ENCODE peak calls at places on chromosomes 16 and 17, in four cellular contexts. C is GM12878, B is K562, Z is H1. O is an unnamed sample.
A peak's percentile ranks its signal among the peaks of the same experiment; 100 is the strongest.

GRCh38 chr17:5680766-5681165 is 96.5 kb upstream of the NLRP1 start:
- DNase-seq in C (no peak), B (no peak), Z (no peak), O (no peak)

GRCh38 chr16:52466998-52467397 is 79.9 kb downstream of the TOX3 start:
- DNase-seq in C (no peak), B (no peak), Z (no peak), O (no peak)

GRCh38 chr17:43768382-43768781 is 9.8 kb upstream of the SOST start:
- DNase-seq in C (no peak), B (no peak), Z (no peak), O (no peak)

GRCh38 chr16:59192551-59193199 is 458.6 kb upstream of the GOT2 start:
- DNase-seq in C (no peak), B (peak; percentile 7), Z (no peak), O (peak; percentile 11)

GRCh38 chr17:17613708-17614114 is 22.2 kb upstream of the PEMT start:
- DNase-seq in C (no peak), B (peak; percentile 46), Z (no peak), O (peak; percentile 73)

GRCh38 chr17:71631483-71631882 is 489.3 kb upstream of the SOX9 start:
- DNase-seq in C (no peak), B (no peak), Z (no peak), O (peak; percentile 37)

GRCh38 chr17:42246515-42246914 is 29.7 kb downstream of the STAT5B start:
- DNase-seq in C (no peak), B (no peak), Z (no peak), O (peak; percentile 65)

GRCh38 chr17:61474235-61474927 is 22.2 kb downstream of the TBX4 start:
- DNase-seq in C (no peak), B (no peak), Z (no peak), O (peak; percentile 66)

GRCh38 chr17:50642071-50642721 is 7.5 kb downstream of the ABCC3 start:
- DNase-seq in C (no peak), B (no peak), Z (no peak), O (no peak)

GRCh38 chr16:80693553-80693952 is 110.8 kb downstream of the CDYL2 start:
- DNase-seq in C (no peak), B (no peak), Z (no peak), O (peak; percentile 1)

GRCh38 chr17:51612692-51613091 is 352.3 kb downstream of the UTP18 start:
- DNase-seq in C (no peak), B (no peak), Z (no peak), O (no peak)

GRCh38 chr17:80861892-80862291 is 129.7 kb upstream of the CHMP6 start:
- DNase-seq in C (no peak), B (no peak), Z (no peak), O (peak; percentile 30)

GRCh38 chr16:54055864-54056263 is 230.7 kb downstream of the IRX3 start:
- DNase-seq in C (no peak), B (no peak), Z (no peak), O (peak; percentile 11)

GRCh38 chr17:65482201-65482600 is 79.2 kb downstream of the AXIN2 start:
- DNase-seq in C (no peak), B (no peak), Z (no peak), O (no peak)

GRCh38 chr16:12898556-12898955 is 2.8 kb upstream of the SHISA9 start:
- DNase-seq in C (no peak), B (no peak), Z (no peak), O (no peak)

GRCh38 chr17:76480676-76481075 is 13.3 kb downstream of the AANAT start:
- DNase-seq in C (no peak), B (no peak), Z (no peak), O (no peak)

GRCh38 chr16:30004424-30004776 is 6.4 kb downstream of the DOC2A start:
- DNase-seq in C (no peak), B (no peak), Z (no peak), O (no peak)

GRCh38 chr17:80455328-80455710 is 21.1 kb downstream of the NPTX1 start:
- DNase-seq in C (no peak), B (peak; percentile 80), Z (no peak), O (peak; percentile 46)

GRCh38 chr16:9302102-9302501 is 210.7 kb downstream of the HAPSTR1 start:
- DNase-seq in C (no peak), B (no peak), Z (no peak), O (no peak)

GRCh38 chr16:9308300-9309209 is 217.1 kb downstream of the HAPSTR1 start:
- DNase-seq in C (no peak), B (no peak), Z (no peak), O (no peak)

GRCh38 chr16:9309844-9310243 is 218.4 kb downstream of the HAPSTR1 start:
- DNase-seq in C (no peak), B (no peak), Z (no peak), O (no peak)

GRCh38 chr16:9311303-9311954 is 220.0 kb downstream of the HAPSTR1 start:
- DNase-seq in C (no peak), B (no peak), Z (peak; percentile 39), O (no peak)

DNA sequence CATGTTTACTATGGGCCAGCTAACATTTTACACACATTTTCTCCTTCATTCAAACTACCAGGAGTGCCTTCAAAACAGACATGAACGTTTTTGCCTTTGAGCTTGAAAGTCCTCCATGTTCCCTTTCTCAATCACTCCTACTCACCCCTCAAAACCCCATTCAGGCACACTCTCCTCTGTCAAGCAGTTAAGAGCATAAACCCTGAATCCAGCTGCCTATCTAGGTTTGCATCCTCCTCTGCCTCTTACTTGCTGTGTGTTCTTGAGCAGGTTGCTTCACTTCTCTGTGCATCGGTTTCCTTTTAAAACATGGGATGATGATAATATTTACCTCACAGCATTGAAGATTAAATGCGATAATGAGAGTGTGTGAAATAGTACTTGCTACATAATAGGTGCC is 215.3 kb downstream of the HAPSTR1 start:
- DNase-seq in C (no peak), B (no peak), Z (no peak), O (no peak)
- H3K9ac ChIP-seq in C (no peak overlapping the region), B (no peak overlapping the region), Z (no peak overlapping the region), O (no peak overlapping the region)

GRCh38 chr16:77993111-77993571 is 29.2 kb upstream of the CLEC3A start:
- DNase-seq in C (no peak), B (no peak), Z (no peak), O (peak; percentile 65)
- TF ChIP-seq CHD1 in C (no peak), B (no peak), Z (no peak), O (no peak)

GRCh38 chr16:49698931-49699715 is 156.8 kb downstream of the ZNF423 start:
- DNase-seq in C (no peak), B (no peak), Z (no peak), O (no peak)
- H3K9ac ChIP-seq in C (no peak overlapping the region), B (no peak overlapping the region), Z (no peak overlapping the region), O (no peak overlapping the region)

GRCh38 chr17:82704886-82705285 is 6.4 kb upstream of the RAB40B start:
- DNase-seq in C (no peak), B (no peak), Z (no peak), O (no peak)

GRCh38 chr17:82699551-82699950 is 1.1 kb upstream of the RAB40B start:
- DNase-seq in C (no peak), B (no peak), Z (no peak), O (no peak)

GRCh38 chr17:82703036-82703745 is 4.7 kb upstream of the RAB40B start:
- DNase-seq in C (no peak), B (no peak), Z (no peak), O (no peak)

GRCh38 chr17:82703935-82704865 is 5.7 kb upstream of the RAB40B start:
- DNase-seq in C (no peak), B (peak; percentile 20), Z (no peak), O (no peak)

GRCh38 chr17:82702161-82702932 is 3.8 kb upstream of the RAB40B start:
- DNase-seq in C (no peak), B (no peak), Z (no peak), O (no peak)
- TF ChIP-seq CHD1 in C (no peak), B (no peak), Z (no peak), O (no peak)

DNA sequence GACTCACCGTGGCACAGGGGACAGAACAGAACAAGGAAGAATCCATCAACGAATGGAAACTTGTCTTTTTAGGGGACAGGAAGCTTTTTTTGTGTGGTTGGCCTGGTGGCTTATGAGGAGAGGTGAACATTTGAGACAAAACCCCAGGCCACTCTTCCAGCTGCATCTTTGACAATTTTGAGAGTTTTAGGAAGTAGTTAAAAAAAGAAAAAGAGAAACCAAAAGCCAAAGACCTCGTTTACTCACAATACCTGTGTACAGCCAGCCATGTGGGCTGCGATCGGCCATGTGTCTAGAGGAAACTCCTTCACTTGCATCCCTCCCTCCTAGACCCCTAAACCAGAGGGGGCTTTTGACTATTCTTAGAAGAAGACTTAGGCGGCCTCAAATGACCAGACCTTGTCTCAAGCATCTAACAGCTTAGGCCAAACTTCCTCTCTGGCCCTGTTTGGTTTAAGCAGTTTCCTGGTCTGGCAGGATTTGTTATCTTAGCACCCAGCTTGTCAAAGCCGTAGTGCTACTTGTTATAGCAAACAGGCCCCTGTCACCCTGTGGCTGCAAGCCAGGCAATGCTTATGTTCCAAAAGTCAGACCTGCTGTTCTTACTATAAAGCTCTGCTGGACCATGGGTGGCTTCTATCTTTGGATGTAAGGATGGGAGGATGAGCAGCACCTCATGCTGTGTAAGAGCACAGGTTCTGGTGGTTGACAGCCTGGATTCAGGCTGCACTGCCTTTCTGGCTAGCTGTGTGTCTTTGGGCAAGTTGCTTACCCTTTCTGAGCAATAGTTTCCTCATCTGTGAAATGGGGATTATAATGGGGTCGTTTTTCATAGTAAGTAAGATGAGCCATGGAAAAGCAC is 17.7 kb downstream of the KSR1 start:
- DNase-seq in C (peak; percentile 97), B (peak; percentile 91), Z (no peak), O (no peak)
- H3K9ac ChIP-seq in C (peak overlapping the region; percentile 75), B (peak overlapping the region; percentile 67), Z (no peak overlapping the region), O (no peak overlapping the region)